ENCODE peak calls at places on chromosomes 4 and X, in six cellular contexts. One of them, this sample, is unnamed.

GRCh38 chrX:130304587-130305368 is 34.9 kb upstream of the SLC25A14 start:
- DNase-seq in HCT116: no peak
- DNase-seq in K562: no peak
- DNase-seq in H1: no peak
- DNase-seq in GM12878: no peak
- DNase-seq in HepG2: no peak
- DNase-seq in this sample: no peak

GRCh38 chrX:50648151-50648550 is 165.8 kb downstream of the SHROOM4 start:
- DNase-seq in HCT116: no peak
- DNase-seq in K562: no peak
- DNase-seq in H1: no peak
- DNase-seq in GM12878: no peak
- DNase-seq in HepG2: no peak
- DNase-seq in this sample: no peak

GRCh38 chr4:173420324-173420752 is 21.4 kb upstream of the SCRG1 start:
- DNase-seq in HCT116: peak
- DNase-seq in K562: peak
- DNase-seq in H1: no peak
- DNase-seq in GM12878: no peak
- DNase-seq in HepG2: peak
- DNase-seq in this sample: peak

GRCh38 chr4:1050486-1051213 is 39.2 kb downstream of the FGFRL1 start:
- DNase-seq in HCT116: no peak
- DNase-seq in K562: peak
- DNase-seq in H1: peak
- DNase-seq in GM12878: no peak
- DNase-seq in HepG2: no peak
- DNase-seq in this sample: no peak

GRCh38 chr4:126004936-126005335 is 690.2 kb downstream of the FAT4 start:
- DNase-seq in HCT116: no peak
- DNase-seq in K562: no peak
- DNase-seq in H1: no peak
- DNase-seq in GM12878: no peak
- DNase-seq in HepG2: no peak
- DNase-seq in this sample: no peak

GRCh38 chrX:26845051-26845450 is 618.1 kb downstream of the PPP4R3C start:
- DNase-seq in HCT116: no peak
- DNase-seq in K562: no peak
- DNase-seq in H1: no peak
- DNase-seq in GM12878: no peak
- DNase-seq in HepG2: no peak
- DNase-seq in this sample: no peak

GRCh38 chrX:143121471-143121870 is 95.7 kb downstream of the SPANXN4 start:
- DNase-seq in HCT116: no peak
- DNase-seq in K562: no peak
- DNase-seq in H1: no peak
- DNase-seq in GM12878: no peak
- DNase-seq in HepG2: no peak
- DNase-seq in this sample: no peak

GRCh38 chrX:153875391-153876111 is 10.4 kb downstream of the L1CAM start:
- DNase-seq in HCT116: no peak
- DNase-seq in K562: peak
- DNase-seq in H1: peak
- DNase-seq in GM12878: no peak
- DNase-seq in HepG2: no peak
- DNase-seq in this sample: no peak

GRCh38 chr4:124636793-124637192 is 75.7 kb downstream of the ANKRD50 start:
- DNase-seq in HCT116: no peak
- DNase-seq in K562: no peak
- DNase-seq in H1: no peak
- DNase-seq in GM12878: no peak
- DNase-seq in HepG2: no peak
- DNase-seq in this sample: no peak

GRCh38 chr4:628821-629635 is 3.7 kb downstream of the PDE6B start:
- DNase-seq in HCT116: no peak
- DNase-seq in K562: no peak
- DNase-seq in H1: no peak
- DNase-seq in GM12878: no peak
- DNase-seq in HepG2: no peak
- DNase-seq in this sample: no peak

GRCh38 chr4:71732706-71733105 is 51.2 kb downstream of the GC start:
- DNase-seq in HCT116: no peak
- DNase-seq in K562: peak
- DNase-seq in H1: no peak
- DNase-seq in GM12878: no peak
- DNase-seq in HepG2: peak
- DNase-seq in this sample: no peak

DNA sequence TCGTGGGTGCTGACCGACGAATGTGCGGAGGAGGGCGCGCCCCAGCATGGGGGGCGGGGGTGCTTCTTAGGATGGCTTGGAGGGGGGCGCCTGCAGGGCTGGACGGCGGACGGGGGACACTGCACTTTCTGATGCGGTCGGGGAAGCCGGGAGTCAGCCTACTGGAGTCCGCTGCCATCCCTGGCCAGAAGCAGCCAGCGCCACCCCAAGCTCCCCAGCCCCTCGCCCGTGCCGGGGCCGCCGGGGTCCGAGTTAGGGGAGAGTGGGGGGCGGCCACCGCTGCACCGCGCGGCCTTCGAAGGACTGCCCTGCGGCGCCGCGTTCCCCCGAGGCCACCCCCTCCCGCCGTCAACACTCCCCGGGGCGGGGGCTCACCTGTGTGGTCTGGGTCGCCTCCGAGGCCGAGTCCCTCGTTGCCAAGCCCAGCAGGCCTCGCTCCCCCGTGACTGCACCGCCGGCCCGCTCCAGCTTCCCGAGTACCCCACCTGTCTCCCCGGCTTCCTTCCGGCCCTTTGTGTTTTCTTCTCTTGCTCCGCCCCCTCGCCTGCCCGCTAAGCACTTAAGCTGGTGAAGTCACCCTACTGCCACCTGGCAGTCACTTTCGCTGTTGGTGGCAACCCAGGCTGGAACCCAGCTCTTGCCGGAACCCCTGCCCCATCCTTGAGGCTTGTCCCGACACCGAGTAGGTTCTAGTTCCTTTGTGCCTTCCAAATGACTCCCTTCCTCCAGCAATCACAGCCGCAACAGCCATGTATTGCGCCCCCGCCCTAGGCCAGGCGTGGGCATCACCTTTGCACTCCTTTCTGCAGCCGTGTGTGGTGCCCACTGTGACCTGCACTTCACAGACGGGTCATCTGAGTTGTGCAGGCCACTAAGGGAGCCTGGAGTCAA is at the start of gene OCIAD2:
- DNase-seq in HCT116: peak
- DNase-seq in K562: no peak
- DNase-seq in H1: peak
- DNase-seq in GM12878: peak
- DNase-seq in HepG2: no peak
- DNase-seq in this sample: no peak
- TF ChIP-seq CTCF in HCT116: peak
- TF ChIP-seq CTCF in K562: no peak
- TF ChIP-seq CTCF in H1: peak
- TF ChIP-seq CTCF in GM12878: peak
- TF ChIP-seq CTCF in HepG2: no peak
- TF ChIP-seq CTCF in this sample: peak

DNA sequence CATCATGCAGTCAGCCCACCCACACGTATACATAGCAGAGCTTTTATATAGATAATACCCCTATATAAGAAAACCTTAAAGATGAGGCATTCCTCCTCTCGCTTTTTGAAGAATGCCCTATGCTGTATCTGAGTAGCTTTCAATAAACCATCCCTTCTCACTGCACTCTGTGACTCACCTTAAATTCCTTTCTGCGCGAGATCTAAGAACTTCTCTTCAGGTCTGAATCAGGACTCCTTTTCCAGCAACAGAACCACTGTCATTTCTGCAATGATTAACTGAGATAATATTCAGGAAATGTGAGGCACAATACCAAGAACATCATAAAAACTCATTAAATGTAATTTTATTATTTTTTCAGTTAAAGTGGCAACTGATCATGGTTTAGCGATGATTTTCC is 76.4 kb upstream of the DCLK2 start:
- DNase-seq in HCT116: no peak
- DNase-seq in K562: no peak
- DNase-seq in H1: no peak
- DNase-seq in GM12878: no peak
- DNase-seq in HepG2: no peak
- DNase-seq in this sample: no peak
- TF ChIP-seq SIN3A in HCT116: no peak
- TF ChIP-seq SIN3A in K562: no peak
- TF ChIP-seq SIN3A in H1: no peak
- TF ChIP-seq SIN3A in GM12878: no peak
- TF ChIP-seq SIN3A in HepG2: no peak
- TF ChIP-seq SIN3A in this sample: no peak

DNA sequence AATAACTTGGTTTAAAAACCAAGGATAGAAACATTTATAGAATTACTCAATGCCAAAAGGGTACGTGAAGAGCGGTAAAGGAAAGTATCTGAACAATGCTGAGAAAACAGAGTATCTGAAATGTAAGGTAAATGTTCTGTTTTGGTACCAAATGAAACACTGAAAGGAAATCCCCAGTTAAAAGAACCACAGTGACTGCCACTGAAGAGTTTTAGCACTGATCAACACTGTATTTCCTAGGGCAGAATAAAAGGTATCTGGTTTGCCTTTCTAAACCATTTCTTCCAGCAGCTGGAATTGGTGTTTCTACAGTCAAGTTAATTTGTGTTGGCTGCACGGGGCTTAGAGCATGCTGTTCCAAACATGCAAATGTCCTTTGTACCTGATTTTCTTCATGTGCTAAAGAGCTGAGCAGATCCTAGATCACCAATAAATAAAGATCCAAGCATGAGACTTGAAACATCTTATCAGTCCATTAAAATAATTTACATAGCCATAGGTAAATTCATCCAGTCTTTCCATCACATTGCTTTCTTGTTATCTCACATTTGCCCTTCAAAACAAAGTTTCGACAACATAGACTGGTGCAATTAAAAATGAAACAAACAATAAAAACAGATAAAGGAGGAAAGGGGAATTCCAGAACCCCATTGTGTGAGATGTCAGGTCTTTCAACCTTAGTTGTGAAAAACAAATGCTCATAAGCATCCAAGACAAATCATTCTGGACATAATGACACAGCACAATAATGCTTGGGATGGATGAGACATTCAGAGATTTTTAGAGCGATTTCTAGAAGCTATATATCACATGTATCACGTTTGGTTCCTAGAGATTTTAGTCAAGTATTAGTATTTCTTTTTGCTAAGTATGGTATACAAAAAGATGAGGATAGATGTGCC is 38.6 kb downstream of the MFAP3L start:
- DNase-seq in HCT116: no peak
- DNase-seq in K562: no peak
- DNase-seq in H1: no peak
- DNase-seq in GM12878: no peak
- DNase-seq in HepG2: no peak
- DNase-seq in this sample: no peak
- TF ChIP-seq CTCF in HCT116: no peak
- TF ChIP-seq CTCF in K562: no peak
- TF ChIP-seq CTCF in H1: no peak
- TF ChIP-seq CTCF in GM12878: no peak
- TF ChIP-seq CTCF in HepG2: no peak
- TF ChIP-seq CTCF in this sample: no peak

GRCh38 chr4:160848901-160849735 is 1314.7 kb downstream of the FSTL5 start:
- DNase-seq in HCT116: no peak
- DNase-seq in K562: no peak
- DNase-seq in H1: no peak
- DNase-seq in GM12878: no peak
- DNase-seq in HepG2: no peak
- DNase-seq in this sample: no peak
- TF ChIP-seq SIN3A in HCT116: no peak
- TF ChIP-seq SIN3A in K562: no peak
- TF ChIP-seq SIN3A in H1: no peak
- TF ChIP-seq SIN3A in GM12878: no peak
- TF ChIP-seq SIN3A in HepG2: no peak
- TF ChIP-seq SIN3A in this sample: no peak

DNA sequence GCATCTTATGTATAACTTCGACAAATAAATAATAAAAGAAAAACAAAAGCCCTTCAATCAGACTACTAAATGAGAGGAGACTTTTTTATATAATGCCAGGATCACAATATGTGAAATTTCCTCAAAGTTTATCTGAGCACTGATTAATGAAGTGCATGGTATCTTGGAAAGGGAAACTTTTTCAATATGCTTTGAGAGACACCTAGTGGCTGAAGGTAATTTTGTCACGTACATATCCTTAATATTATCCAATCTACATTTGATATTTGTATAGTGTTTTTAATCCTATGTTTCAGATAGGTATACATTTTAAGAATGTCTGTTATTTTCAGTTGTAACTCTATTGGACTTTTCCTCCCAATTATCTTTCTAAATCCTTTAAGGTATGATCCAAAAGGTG is 146.8 kb downstream of the KLHL4 start:
- DNase-seq in HCT116: no peak
- DNase-seq in K562: no peak
- DNase-seq in H1: no peak
- DNase-seq in GM12878: no peak
- DNase-seq in HepG2: no peak
- DNase-seq in this sample: peak
- TF ChIP-seq CTCF in HCT116: no peak
- TF ChIP-seq CTCF in K562: no peak
- TF ChIP-seq CTCF in H1: peak
- TF ChIP-seq CTCF in GM12878: peak
- TF ChIP-seq CTCF in HepG2: peak
- TF ChIP-seq CTCF in this sample: peak

GRCh38 chrX:41963348-41963747 is 40.0 kb upstream of the CASK start:
- DNase-seq in HCT116: no peak
- DNase-seq in K562: no peak
- DNase-seq in H1: no peak
- DNase-seq in GM12878: no peak
- DNase-seq in HepG2: no peak
- DNase-seq in this sample: no peak
- TF ChIP-seq SIN3A in HCT116: no peak
- TF ChIP-seq SIN3A in K562: no peak
- TF ChIP-seq SIN3A in H1: no peak
- TF ChIP-seq SIN3A in GM12878: no peak
- TF ChIP-seq SIN3A in HepG2: no peak
- TF ChIP-seq SIN3A in this sample: no peak

This sample was measured in Panc1.